ENCODE peak calls at places on chromosome 4, in ten cellular contexts. C is H9; A is fibroblast of lung; I is A549; B is tibial nerve; E is left ventricle myocardium inferior; N is CD8-positive, alpha-beta T cell; X is breast epithelium; R is psoas muscle; Q is cardiac muscle cell. M is an unnamed sample.

GRCh38 chr4:7058792-7059191 is 9.1 kb downstream of the GRPEL1 start:
- DNase-seq in X (no peak), C (no peak), E (no peak), N (no peak), A (no peak), R (no peak), B (no peak), Q (no peak), I (no peak), M (no peak)

GRCh38 chr4:41981456-41981855 is at the start of gene DCAF4L1:
- DNase-seq in B (no peak), C (no peak), X (no peak), N (no peak), Q (no peak), R (no peak), E (no peak), I (no peak), A (no peak), M (no peak)

GRCh38 chr4:61619528-61619927 is 419.4 kb downstream of the ADGRL3 start:
- DNase-seq in B (no peak), Q (no peak), R (no peak), X (no peak), I (peak), C (peak), A (no peak), E (no peak), N (no peak), M (no peak)

GRCh38 chr4:94488667-94489066 is 36.9 kb downstream of the PDLIM5 start:
- DNase-seq in A (no peak), X (no peak), E (no peak), I (peak), Q (no peak), C (no peak), B (no peak), R (no peak), N (no peak), M (no peak)

GRCh38 chr4:57023104-57023503 is 44.4 kb downstream of the POLR2B start:
- DNase-seq in R (no peak), A (peak), N (no peak), Q (no peak), B (no peak), C (no peak), I (no peak), X (no peak), E (no peak), M (no peak)

GRCh38 chr4:48720459-48720858 is 59.6 kb downstream of the FRYL start:
- DNase-seq in X (no peak), C (no peak), B (no peak), R (no peak), A (no peak), Q (no peak), N (no peak), I (no peak), E (no peak), M (no peak)

GRCh38 chr4:85522836-85523235 is 47.9 kb downstream of the ARHGAP24 start:
- DNase-seq in Q (no peak), E (no peak), I (no peak), N (no peak), C (no peak), B (no peak), R (no peak), X (no peak), A (no peak), M (no peak)

GRCh38 chr4:2799971-2800690 is 7.2 kb downstream of the SH3BP2 start:
- DNase-seq in R (peak), I (no peak), Q (no peak), N (no peak), A (no peak), B (no peak), X (no peak), C (no peak), E (peak), M (no peak)

GRCh38 chr4:39910064-39910463 is 67.6 kb downstream of the PDS5A start:
- DNase-seq in Q (no peak), R (no peak), I (no peak), N (no peak), C (no peak), X (no peak), A (no peak), E (no peak), B (no peak), M (no peak)

GRCh38 chr4:6445403-6446129 is 26.8 kb downstream of the PPP2R2C start:
- DNase-seq in Q (no peak), C (no peak), X (no peak), N (no peak), I (no peak), B (no peak), R (no peak), E (no peak), A (no peak), M (no peak)

GRCh38 chr4:515251-515650 is 16.2 kb downstream of the PIGG start:
- DNase-seq in A (no peak), B (no peak), Q (no peak), X (no peak), E (no peak), R (no peak), C (no peak), N (no peak), I (no peak), M (no peak)

GRCh38 chr4:41014158-41014557 is 200.2 kb downstream of the APBB2 start:
- DNase-seq in X (no peak), A (no peak), N (no peak), I (no peak), R (no peak), Q (no peak), C (no peak), B (no peak), E (no peak), M (no peak)

GRCh38 chr4:86595426-86595805 is 1.3 kb downstream of the PTPN13 start:
- DNase-seq in Q (peak), B (no peak), I (no peak), N (no peak), C (no peak), X (no peak), R (no peak), A (no peak), E (no peak), M (no peak)

GRCh38 chr4:113469023-113469390 is 292.5 kb downstream of the CAMK2D start:
- DNase-seq in N (no peak), A (peak), Q (no peak), R (no peak), E (no peak), B (no peak), X (no peak), C (no peak), I (no peak), M (no peak)

GRCh38 chr4:113471141-113471860 is 290.2 kb downstream of the CAMK2D start:
- DNase-seq in B (no peak), N (no peak), C (no peak), A (no peak), X (no peak), Q (no peak), E (no peak), R (no peak), I (no peak), M (no peak)

GRCh38 chr4:113469926-113470325 is 291.6 kb downstream of the CAMK2D start:
- DNase-seq in I (no peak), A (no peak), Q (no peak), B (no peak), R (no peak), E (no peak), X (no peak), N (no peak), C (no peak), M (no peak)

GRCh38 chr4:113474017-113474416 is 287.5 kb downstream of the CAMK2D start:
- DNase-seq in C (no peak), A (peak), X (no peak), B (no peak), E (no peak), R (no peak), I (no peak), Q (no peak), N (no peak), M (no peak)

GRCh38 chr4:113472864-113473263 is 288.7 kb downstream of the CAMK2D start:
- DNase-seq in N (no peak), I (no peak), R (no peak), E (no peak), A (no peak), Q (no peak), C (no peak), X (no peak), B (no peak), M (no peak)
- H3K27ac ChIP-seq in N (no peak), I (no peak), R (peak), E (peak), A (peak), Q (no peak), C (no peak), X (no peak), B (no peak), M (no peak)

DNA sequence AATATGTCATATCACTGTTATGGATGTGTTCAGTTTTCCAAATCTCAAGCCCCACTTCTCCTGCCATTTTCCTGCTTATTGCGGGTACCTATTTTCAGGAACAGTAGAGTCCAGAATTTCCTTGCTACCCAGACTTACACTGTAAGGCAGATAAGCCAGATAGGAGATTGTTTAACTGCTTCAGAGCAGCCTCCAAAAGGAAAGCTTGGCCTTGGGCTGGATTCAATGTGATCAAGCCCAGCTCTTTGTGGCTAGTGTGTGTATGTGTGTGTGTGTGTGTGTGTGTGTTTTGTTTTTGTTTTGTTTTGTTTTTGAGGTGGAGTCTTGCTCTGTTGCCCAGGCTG is 34.0 kb downstream of the RNF175 start:
- DNase-seq in A (no peak), C (no peak), N (no peak), X (no peak), I (no peak), B (no peak), R (no peak), E (no peak), Q (no peak), M (no peak)
- H3K27ac ChIP-seq in A (no peak), C (no peak), N (no peak), X (no peak), I (no peak), B (peak), R (no peak), E (no peak), Q (no peak), M (no peak)

GRCh38 chr4:158829254-158829653 is 60.4 kb downstream of the FNIP2 start:
- DNase-seq in Q (no peak), I (no peak), X (no peak), N (no peak), B (no peak), E (no peak), R (no peak), C (no peak), A (no peak), M (no peak)

GRCh38 chr4:158835456-158836369 is 66.9 kb downstream of the FNIP2 start:
- DNase-seq in R (no peak), I (no peak), E (no peak), Q (no peak), B (no peak), X (no peak), A (no peak), N (no peak), C (peak), M (no peak)

GRCh38 chr4:158837527-158838141 is 68.8 kb downstream of the FNIP2 start:
- DNase-seq in C (no peak), Q (no peak), I (no peak), N (no peak), R (no peak), A (no peak), X (no peak), B (no peak), E (no peak), M (no peak)

GRCh38 chr4:158836828-158837449 is 68.1 kb downstream of the FNIP2 start:
- DNase-seq in Q (no peak), C (no peak), B (no peak), R (no peak), X (no peak), I (no peak), N (no peak), A (no peak), E (no peak), M (no peak)

GRCh38 chr4:158833602-158834001 is 64.8 kb downstream of the FNIP2 start:
- DNase-seq in B (no peak), N (no peak), R (no peak), Q (no peak), C (no peak), I (no peak), A (no peak), E (no peak), X (no peak), M (no peak)
- H3K27ac ChIP-seq in B (no peak), N (no peak), R (no peak), Q (peak), C (no peak), I (no peak), A (no peak), E (peak), X (no peak), M (no peak)

GRCh38 chr4:1542516-1543320 is 136.5 kb upstream of the NKX1-1 start:
- DNase-seq in A (no peak), R (peak), X (no peak), Q (no peak), B (no peak), N (no peak), I (no peak), E (no peak), C (no peak), M (no peak)

GRCh38 chr4:1543976-1544375 is 137.7 kb upstream of the NKX1-1 start:
- DNase-seq in E (no peak), R (peak), N (no peak), Q (no peak), C (no peak), X (no peak), B (no peak), A (no peak), I (no peak), M (no peak)

GRCh38 chr4:1542226-1542490 is 135.9 kb upstream of the NKX1-1 start:
- DNase-seq in A (no peak), E (no peak), B (no peak), I (no peak), R (peak), X (no peak), N (no peak), Q (no peak), C (no peak), M (no peak)

GRCh38 chr4:1544861-1545275 is 138.6 kb upstream of the NKX1-1 start:
- DNase-seq in Q (no peak), N (no peak), E (no peak), C (no peak), A (no peak), R (peak), X (no peak), B (no peak), I (peak), M (no peak)

DNA sequence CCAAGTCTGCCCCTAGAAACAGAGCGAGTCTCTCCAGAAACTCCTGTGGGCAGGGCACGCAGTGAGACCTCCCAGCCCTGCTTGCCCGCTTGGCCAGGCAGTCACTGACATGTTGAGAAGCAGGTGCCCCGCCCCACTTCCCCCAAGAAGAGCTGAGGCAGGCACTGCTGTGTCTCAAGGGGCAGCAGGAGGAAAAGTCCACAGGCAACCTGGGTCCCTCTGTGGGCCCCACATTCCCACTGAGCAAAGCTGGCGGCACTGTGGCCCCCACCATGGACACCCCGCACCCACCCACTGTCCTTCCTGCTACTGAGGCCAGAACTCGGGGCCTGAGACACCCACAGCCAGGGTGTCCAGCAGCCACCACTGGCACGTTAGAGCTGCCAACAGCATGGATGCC is 137.3 kb upstream of the NKX1-1 start:
- DNase-seq in Q (no peak), A (no peak), B (no peak), X (no peak), E (no peak), R (peak), I (no peak), C (no peak), N (no peak), M (no peak)
- H3K27ac ChIP-seq in Q (no peak), A (no peak), B (no peak), X (no peak), E (no peak), R (no peak), I (no peak), C (no peak), N (no peak), M (no peak)

GRCh38 chr4:68271851-68272756 is 26.6 kb upstream of the TMPRSS11B start:
- DNase-seq in C (peak), E (no peak), B (peak), N (no peak), Q (peak), I (peak), A (peak), X (no peak), R (no peak), M (no peak)
- H3K27ac ChIP-seq in C (no peak), E (no peak), B (no peak), N (no peak), Q (no peak), I (no peak), A (no peak), X (no peak), R (no peak), M (no peak)

GRCh38 chr4:156971623-156972369 is at the start of gene PDGFC:
- DNase-seq in X (peak), R (peak), A (peak), Q (peak), I (peak), E (peak), B (peak), N (no peak), C (peak), M (peak)
- H3K27ac ChIP-seq in X (peak), R (peak), A (peak), Q (peak), I (peak), E (peak), B (peak), N (no peak), C (no peak), M (peak)

DNA sequence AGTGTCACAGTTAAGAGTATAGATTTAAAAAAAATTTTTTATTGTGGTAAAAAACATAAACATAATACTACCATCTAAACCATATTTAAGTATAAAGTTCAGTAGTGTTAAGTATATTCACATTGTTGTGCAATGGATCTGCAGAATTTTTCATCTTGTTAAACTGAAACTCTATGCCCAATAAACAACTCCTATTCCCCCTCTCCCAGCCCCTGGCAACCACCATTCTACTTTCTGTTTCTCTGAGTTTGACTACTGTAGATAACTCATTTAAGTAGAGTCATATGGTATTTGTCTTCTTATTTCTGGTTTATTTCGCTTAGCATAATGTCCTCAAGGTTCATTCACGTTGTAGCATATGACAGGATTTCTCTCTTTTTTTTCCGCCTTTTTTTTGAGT is 112.4 kb downstream of the PTTG2 start:
- DNase-seq in R (no peak), B (no peak), Q (no peak), C (no peak), X (no peak), A (peak), E (no peak), N (no peak), I (no peak), M (no peak)
- H3K27ac ChIP-seq in R (peak), B (peak), Q (peak), C (no peak), X (no peak), A (no peak), E (peak), N (no peak), I (no peak), M (no peak)

DNA sequence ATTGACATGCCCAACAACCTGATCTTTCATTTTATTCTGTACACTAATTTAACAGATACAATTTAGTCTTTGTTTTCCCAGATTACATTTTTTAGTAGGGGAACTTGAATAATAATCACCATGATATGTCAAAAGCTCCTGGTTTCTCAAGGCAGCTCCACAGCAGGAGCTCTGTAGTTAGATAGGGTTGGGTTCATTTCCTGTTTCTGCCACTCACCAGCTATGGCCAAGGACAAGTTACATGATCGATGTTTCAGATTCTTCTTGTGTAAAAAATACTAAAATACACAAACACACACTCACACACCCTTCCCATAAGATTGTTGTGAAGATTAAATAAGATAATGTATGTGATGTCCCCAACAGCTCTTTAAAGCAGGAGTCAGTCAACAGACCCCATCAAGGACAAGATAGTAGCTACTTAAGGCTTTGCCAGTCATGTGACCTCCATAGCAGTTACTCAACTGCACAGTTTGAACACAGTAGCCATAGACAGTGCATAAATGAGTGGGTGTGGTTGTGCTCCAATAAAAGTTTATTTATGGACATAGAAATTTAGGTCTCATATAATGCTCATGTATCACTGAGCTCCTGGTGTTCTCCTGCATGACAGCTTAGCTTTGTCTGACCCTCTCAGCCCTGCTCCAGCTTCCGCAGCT is 18.4 kb downstream of the GUCY1A1 start:
- DNase-seq in C (no peak), R (no peak), A (no peak), X (no peak), N (no peak), Q (no peak), E (no peak), B (no peak), I (no peak), M (no peak)
- H3K27ac ChIP-seq in C (no peak), R (no peak), A (no peak), X (peak), N (no peak), Q (no peak), E (peak), B (no peak), I (no peak), M (no peak)

GRCh38 chr4:158817562-158818370 is 48.9 kb downstream of the FNIP2 start:
- DNase-seq in R (no peak), A (no peak), E (no peak), Q (no peak), N (no peak), X (no peak), B (no peak), I (no peak), C (no peak), M (no peak)
- H3K27ac ChIP-seq in R (peak), A (no peak), E (peak), Q (peak), N (no peak), X (no peak), B (peak), I (no peak), C (no peak), M (peak)

GRCh38 chr4:15031993-15032660 is 29.8 kb downstream of the CPEB2 start:
- DNase-seq in C (no peak), B (no peak), A (peak), R (no peak), I (no peak), Q (no peak), N (no peak), E (no peak), X (no peak), M (no peak)

GRCh38 chr4:15031197-15031596 is 28.9 kb downstream of the CPEB2 start:
- DNase-seq in N (no peak), A (peak), X (no peak), R (no peak), B (no peak), Q (no peak), I (no peak), E (no peak), C (no peak), M (no peak)

GRCh38 chr4:15037923-15038541 is 35.8 kb downstream of the CPEB2 start:
- DNase-seq in I (no peak), B (no peak), E (no peak), N (no peak), A (no peak), Q (no peak), X (no peak), C (no peak), R (no peak), M (no peak)

GRCh38 chr4:15035152-15035551 is 32.9 kb downstream of the CPEB2 start:
- DNase-seq in R (no peak), X (no peak), Q (no peak), C (no peak), B (no peak), N (no peak), I (no peak), A (no peak), E (no peak), M (no peak)

GRCh38 chr4:15034071-15034764 is 31.9 kb downstream of the CPEB2 start:
- DNase-seq in A (no peak), Q (no peak), R (no peak), C (no peak), E (no peak), N (no peak), I (no peak), X (no peak), B (no peak), M (no peak)
- H3K27ac ChIP-seq in A (no peak), Q (peak), R (no peak), C (no peak), E (peak), N (no peak), I (no peak), X (no peak), B (no peak), M (no peak)

M was measured in substantia nigra.